ENCODE peak calls at places on chromosomes 11 and 22, in ten cellular contexts. L is IMR-90; N is fibroblast of lung; K is breast epithelium; R is colonic mucosa; O is heart left ventricle; C is effector memory CD4-positive, alpha-beta T cell; A is thoracic aorta; G is brain microvascular endothelial cell; E is naive thymus-derived CD4-positive, alpha-beta T cell. X is an unnamed sample. For H3K27me3, the result is how much of the 10 kb centered on the place peaks cover.

GRCh38 chr11:35126000-35126878 is 12.7 kb upstream of the CD44 start:
- DNase-seq in N (no peak), R (no peak), A (no peak), E (no peak), C (no peak), L (no peak), O (no peak), K (no peak), G (no peak), X (no peak)

GRCh38 chr11:3202759-3203158 is 15.9 kb downstream of the MRGPRG start:
- DNase-seq in L (no peak), E (no peak), O (no peak), R (no peak), G (no peak), N (no peak), A (no peak), C (no peak), K (no peak), X (peak)

GRCh38 chr11:100353083-100353482 is 334.0 kb upstream of the ARHGAP42 start:
- DNase-seq in L (no peak), E (no peak), R (no peak), C (no peak), A (no peak), K (no peak), O (no peak), G (no peak), N (no peak), X (no peak)

GRCh38 chr11:3644817-3645235 is at the start of gene ART1:
- DNase-seq in N (no peak), C (no peak), R (no peak), E (no peak), G (no peak), L (no peak), A (no peak), K (no peak), O (peak), X (no peak)

GRCh38 chr22:39967996-39968968 is 8.1 kb downstream of the TMA7B start:
- DNase-seq in O (peak), E (no peak), R (no peak), L (no peak), N (no peak), G (no peak), A (no peak), C (no peak), K (peak), X (no peak)

GRCh38 chr11:96306933-96307747 is 35.9 kb downstream of the MAML2 start:
- DNase-seq in E (peak), O (peak), A (peak), N (peak), R (peak), K (peak), L (peak), G (peak), C (no peak), X (peak)

GRCh38 chr11:79110308-79110707 is 330.5 kb downstream of the TENM4 start:
- DNase-seq in A (no peak), G (no peak), C (no peak), L (no peak), N (no peak), R (no peak), O (no peak), E (no peak), K (no peak), X (peak)

GRCh38 chr11:119892311-119892808 is 163.4 kb upstream of the NECTIN1 start:
- DNase-seq in K (no peak), R (no peak), L (no peak), O (peak), E (no peak), N (no peak), G (no peak), A (no peak), C (no peak), X (no peak)

GRCh38 chr22:34878996-34879395 is 187.0 kb upstream of the ISX start:
- DNase-seq in A (no peak), O (no peak), C (no peak), N (no peak), L (no peak), E (no peak), K (no peak), R (no peak), G (no peak), X (no peak)

GRCh38 chr11:65781152-65781961 is 581 bp upstream of the AP5B1 start:
- DNase-seq in L (no peak), E (no peak), C (no peak), A (no peak), G (no peak), O (no peak), N (no peak), R (peak), K (no peak), X (peak)

GRCh38 chr11:94455861-94456260 is 37.8 kb downstream of the MRE11 start:
- DNase-seq in O (no peak), N (no peak), R (no peak), K (no peak), E (no peak), C (no peak), A (no peak), L (no peak), G (no peak), X (no peak)

DNA sequence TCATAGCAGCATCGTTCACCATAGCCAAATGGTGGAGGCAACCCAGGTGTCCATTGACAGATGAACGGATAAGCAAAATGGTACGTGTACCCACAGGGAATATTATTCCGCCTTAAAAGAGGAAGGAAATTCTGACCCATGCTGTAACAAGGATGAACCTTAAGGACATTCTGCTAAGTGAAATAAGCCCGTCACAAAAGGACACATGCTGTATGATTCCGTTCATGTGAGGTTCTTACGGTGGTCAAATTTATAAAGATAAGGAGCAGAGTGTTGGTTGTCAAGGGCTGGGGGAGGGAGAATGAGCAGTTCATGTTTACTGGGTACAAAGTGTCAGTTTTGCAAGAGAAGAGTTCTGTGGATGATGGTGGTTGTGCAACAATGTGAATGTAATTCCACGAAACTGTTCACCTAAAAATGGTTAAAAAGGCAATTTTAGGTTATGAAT is 26.3 kb downstream of the APOL1 start:
- DNase-seq in A (no peak), O (no peak), L (no peak), N (peak), G (no peak), C (no peak), R (no peak), E (no peak), K (no peak), X (no peak)
- H3K27ac ChIP-seq in A (no peak), O (no peak), L (no peak), N (no peak), G (no peak), C (no peak), R (no peak), E (no peak), K (peak), X (no peak)

GRCh38 chr11:17572791-17573460 is 25.9 kb downstream of the OTOG start:
- DNase-seq in A (no peak), C (no peak), L (no peak), G (no peak), O (no peak), N (no peak), K (no peak), E (no peak), R (peak), X (peak)

GRCh38 chr11:17572359-17572690 is 25.3 kb downstream of the OTOG start:
- DNase-seq in E (no peak), A (no peak), G (no peak), C (no peak), O (no peak), R (peak), L (no peak), K (no peak), N (no peak), X (no peak)

GRCh38 chr11:17570034-17570433 is 23.0 kb downstream of the OTOG start:
- DNase-seq in N (no peak), K (no peak), E (no peak), G (no peak), R (no peak), L (no peak), O (no peak), A (no peak), C (no peak), X (no peak)

GRCh38 chr11:17571431-17572358 is 24.6 kb downstream of the OTOG start:
- DNase-seq in C (no peak), A (no peak), R (peak), K (no peak), O (no peak), E (no peak), N (no peak), L (no peak), G (no peak), X (peak)

GRCh38 chr11:17568944-17569343 is 21.9 kb downstream of the OTOG start:
- DNase-seq in K (no peak), N (no peak), C (no peak), L (no peak), G (no peak), A (no peak), R (no peak), E (no peak), O (no peak), X (no peak)
- H3K27me3 ChIP-seq in K (under half), N (under half), C (under half), L (under half), G (under half), A (under half), R (under half), E (under half), O (under half), X (under half)

GRCh38 chr22:37305873-37306272 is 23.6 kb downstream of the CYTH4 start:
- DNase-seq in A (no peak), O (no peak), E (no peak), G (no peak), R (no peak), L (no peak), C (no peak), K (no peak), N (no peak), X (no peak)
- H3K27ac ChIP-seq in A (no peak), O (no peak), E (peak), G (peak), R (peak), L (peak), C (peak), K (no peak), N (no peak), X (peak)

DNA sequence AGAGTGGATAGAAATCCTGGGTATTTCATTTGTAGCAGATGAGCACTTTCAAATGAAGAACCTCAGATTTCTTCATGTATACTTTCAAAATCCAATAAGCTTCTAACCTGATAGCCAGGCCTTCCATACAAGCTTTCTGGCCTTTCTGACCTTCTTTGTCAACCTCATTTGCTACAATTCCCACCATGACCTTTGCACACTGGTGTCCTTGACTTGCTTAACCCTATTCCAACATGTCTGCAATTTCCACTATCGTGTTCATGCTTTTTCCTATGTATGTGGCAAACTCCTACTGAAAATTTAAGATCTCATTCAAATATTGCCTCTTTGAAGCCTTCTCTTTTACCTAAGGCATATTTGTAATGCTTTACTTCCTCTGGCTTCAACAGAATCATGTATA is 242.1 kb upstream of the CCDC90B start:
- DNase-seq in O (no peak), E (no peak), K (no peak), N (no peak), A (no peak), G (no peak), L (no peak), R (no peak), C (no peak), X (no peak)
- H3K27me3 ChIP-seq in O (under half), E (under half), K (under half), N (under half), A (under half), G (under half), L (under half), R (under half), C (under half), X (under half)

GRCh38 chr22:17929909-17930308 is 94.5 kb downstream of the MICAL3 start:
- DNase-seq in A (no peak), R (no peak), N (no peak), L (no peak), O (no peak), K (no peak), E (no peak), G (no peak), C (no peak), X (peak)

GRCh38 chr22:17930455-17931313 is 93.7 kb downstream of the MICAL3 start:
- DNase-seq in N (no peak), L (no peak), O (peak), K (no peak), R (no peak), A (no peak), E (no peak), C (no peak), G (no peak), X (peak)

GRCh38 chr22:17928391-17928790 is 96.0 kb downstream of the MICAL3 start:
- DNase-seq in O (no peak), C (no peak), K (no peak), A (no peak), G (no peak), E (no peak), N (no peak), L (no peak), R (no peak), X (peak)

GRCh38 chr22:17927062-17927461 is 97.3 kb downstream of the MICAL3 start:
- DNase-seq in N (no peak), C (no peak), K (no peak), E (no peak), G (no peak), R (no peak), L (no peak), O (no peak), A (no peak), X (no peak)

DNA sequence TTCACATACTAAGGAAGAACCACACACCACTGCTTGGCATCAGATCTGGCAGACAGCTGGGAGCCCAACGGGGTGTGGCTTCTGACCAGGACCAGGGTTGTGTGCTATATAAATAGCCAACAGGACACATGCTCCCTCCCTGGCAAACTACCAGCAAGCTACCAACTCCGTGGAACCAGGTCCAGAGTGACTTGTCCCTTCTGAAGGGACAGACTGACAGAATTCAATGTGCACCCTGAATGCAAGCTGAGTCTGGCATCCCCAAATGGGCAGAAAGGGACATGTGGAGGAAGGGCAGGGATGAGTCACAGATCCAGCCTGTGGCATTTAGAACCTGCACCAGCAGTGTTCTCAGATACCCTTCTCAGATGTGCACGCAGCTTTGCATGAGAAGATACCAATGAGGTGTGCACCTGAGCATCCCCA is 92.9 kb downstream of the MICAL3 start:
- DNase-seq in E (no peak), K (no peak), C (no peak), G (no peak), R (peak), N (no peak), O (peak), A (no peak), L (no peak), X (peak)
- H3K27ac ChIP-seq in E (no peak), K (no peak), C (no peak), G (no peak), R (no peak), N (no peak), O (peak), A (no peak), L (no peak), X (no peak)

GRCh38 chr22:41905411-41906202 is 9.3 kb downstream of the SHISA8 start:
- DNase-seq in K (no peak), A (no peak), R (no peak), G (no peak), L (no peak), O (no peak), E (no peak), C (no peak), N (no peak), X (peak)

GRCh38 chr22:41904450-41905410 is 10.1 kb downstream of the SHISA8 start:
- DNase-seq in N (no peak), C (no peak), R (no peak), K (no peak), O (no peak), E (no peak), A (no peak), G (no peak), L (no peak), X (peak)

GRCh38 chr22:41900652-41901312 is 14.1 kb downstream of the SHISA8 start:
- DNase-seq in E (no peak), K (no peak), R (no peak), G (no peak), A (no peak), N (no peak), L (no peak), C (no peak), O (peak), X (peak)

GRCh38 chr22:41902016-41902415 is 12.9 kb downstream of the SHISA8 start:
- DNase-seq in C (no peak), O (no peak), N (no peak), L (no peak), E (no peak), R (no peak), G (no peak), K (no peak), A (no peak), X (no peak)

GRCh38 chr22:41902932-41903421 is 11.9 kb downstream of the SHISA8 start:
- DNase-seq in O (peak), G (no peak), N (no peak), K (peak), E (no peak), L (no peak), C (no peak), R (no peak), A (no peak), X (no peak)
- H3K27me3 ChIP-seq in O (under half), G (under half), N (under half), K (under half), E (under half), L (under half), C (under half), R (under half), A (under half), X (under half)

GRCh38 chr22:31100762-31101525 is 6.4 kb downstream of the SELENOM start:
- DNase-seq in L (no peak), C (no peak), E (no peak), N (no peak), R (no peak), O (no peak), G (no peak), K (no peak), A (no peak), X (peak)

GRCh38 chr22:31104869-31105268 is 2.5 kb downstream of the SELENOM start:
- DNase-seq in O (peak), G (no peak), C (no peak), K (no peak), A (no peak), R (no peak), E (no peak), N (no peak), L (no peak), X (peak)

GRCh38 chr22:31103899-31104694 is 3.3 kb downstream of the SELENOM start:
- DNase-seq in K (no peak), L (no peak), G (no peak), N (no peak), A (no peak), O (peak), R (no peak), E (no peak), C (no peak), X (peak)

GRCh38 chr22:31103111-31103510 is 4.3 kb downstream of the SELENOM start:
- DNase-seq in C (no peak), G (no peak), A (no peak), N (no peak), L (no peak), E (no peak), K (no peak), R (no peak), O (no peak), X (peak)

GRCh38 chr22:31102441-31103081 is 4.8 kb downstream of the SELENOM start:
- DNase-seq in O (peak), A (peak), G (peak), K (no peak), R (peak), L (peak), N (peak), E (no peak), C (no peak), X (peak)
- H3K27ac ChIP-seq in O (peak), A (peak), G (peak), K (peak), R (peak), L (peak), N (peak), E (no peak), C (no peak), X (peak)

DNA sequence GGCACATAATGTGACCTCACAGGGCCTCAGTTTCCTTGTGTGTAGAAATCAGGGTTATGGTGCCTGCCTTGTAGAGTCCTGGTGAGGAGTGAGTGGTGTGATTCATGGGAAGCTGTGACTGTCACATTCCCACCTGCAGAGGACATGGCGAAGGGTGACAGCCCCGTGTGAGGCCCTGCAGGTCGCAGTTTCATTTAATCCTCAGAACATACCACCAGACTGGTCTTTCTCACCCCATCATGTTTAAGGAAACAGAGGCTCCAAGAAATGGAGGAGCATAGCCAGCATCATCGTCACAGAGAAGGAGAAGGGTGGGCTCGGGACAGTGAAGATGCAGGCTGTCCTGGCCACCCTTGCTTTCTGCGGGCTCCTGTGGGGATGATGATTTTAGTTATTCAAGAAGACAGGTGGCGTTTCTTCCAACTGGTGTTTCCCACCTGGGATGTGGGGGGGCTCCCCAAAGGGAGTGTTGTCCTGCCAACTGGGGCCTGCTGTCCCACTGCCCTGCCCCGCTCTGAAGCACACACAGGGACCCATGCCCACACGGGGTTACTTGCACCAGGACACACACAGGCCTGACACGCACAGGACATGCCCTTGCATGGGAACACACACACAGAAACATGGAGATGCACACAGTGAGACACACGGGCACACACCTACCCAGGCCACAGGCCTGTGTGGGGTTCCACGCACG is 100.2 kb downstream of the BCR start:
- DNase-seq in K (no peak), A (no peak), O (no peak), L (no peak), G (no peak), N (no peak), C (no peak), E (no peak), R (no peak), X (no peak)
- H3K27me3 ChIP-seq in K (under half), A (under half), O (under half), L (under half), G (under half), N (under half), C (under half), E (under half), R (under half), X (under half)

GRCh38 chr11:9808943-9809342 is 145.1 kb downstream of the SWAP70 start:
- DNase-seq in A (no peak), R (no peak), K (no peak), N (no peak), O (no peak), C (no peak), G (peak), E (no peak), L (no peak), X (no peak)
- H3K27ac ChIP-seq in A (no peak), R (no peak), K (no peak), N (no peak), O (no peak), C (no peak), G (peak), E (no peak), L (no peak), X (no peak)

GRCh38 chr22:27022741-27023373 is 365.5 kb downstream of the MIAT start:
- DNase-seq in N (no peak), K (no peak), A (no peak), C (no peak), L (no peak), R (no peak), O (no peak), G (no peak), E (no peak), X (no peak)

GRCh38 chr22:27024982-27025381 is 367.6 kb downstream of the MIAT start:
- DNase-seq in E (no peak), R (no peak), N (no peak), C (no peak), L (no peak), K (no peak), A (no peak), O (no peak), G (no peak), X (no peak)

GRCh38 chr22:27019827-27020226 is 362.4 kb downstream of the MIAT start:
- DNase-seq in R (no peak), E (no peak), G (no peak), O (no peak), N (no peak), C (no peak), A (peak), L (no peak), K (no peak), X (no peak)

GRCh38 chr22:27028093-27028492 is 370.7 kb downstream of the MIAT start:
- DNase-seq in A (no peak), C (no peak), E (no peak), N (no peak), L (no peak), K (no peak), R (no peak), O (no peak), G (no peak), X (no peak)

GRCh38 chr22:27022256-27022655 is 364.9 kb downstream of the MIAT start:
- DNase-seq in O (no peak), K (no peak), N (no peak), L (no peak), A (no peak), E (no peak), R (no peak), G (no peak), C (no peak), X (no peak)
- H3K27me3 ChIP-seq in O (under half), K (under half), N (under half), L (under half), A (under half), E (under half), R (under half), G (under half), C (under half), X (under half)